ENCODE peak calls at places on chromosomes 2 and 18, in eight cellular contexts. K is spleen, G is right lobe of liver, I is stomach, J is cardiac muscle cell, W is right cardiac atrium, H is tibial artery, B is upper lobe of right lung. M is an unnamed sample.

GRCh38 chr2:120299561-120299960 is 46.4 kb upstream of the INHBB start:
- DNase-seq in W (no peak), H (no peak), I (no peak), B (no peak), K (no peak), G (no peak), J (no peak), M (no peak)

GRCh38 chr2:14866953-14867352 is 234.4 kb downstream of the LRATD1 start:
- DNase-seq in K (no peak), W (no peak), J (no peak), B (no peak), H (no peak), I (no peak), G (no peak), M (no peak)

GRCh38 chr2:232523682-232524597 is 2.0 kb upstream of the CHRND start:
- DNase-seq in I (peak; percentile 32), H (no peak), J (peak; percentile 44), B (no peak), W (peak; percentile 37), K (no peak), G (no peak), M (no peak)

GRCh38 chr2:175844169-175844568 is 157.9 kb downstream of the LNPK start:
- DNase-seq in W (no peak), I (no peak), G (no peak), J (peak; percentile 7), K (no peak), H (no peak), B (no peak), M (no peak)

GRCh38 chr18:60277855-60278480 is 94.6 kb downstream of the MC4R start:
- DNase-seq in W (no peak), G (no peak), J (peak; percentile 21), K (no peak), B (no peak), H (no peak), I (no peak), M (no peak)

GRCh38 chr18:35024965-35025364 is 16.2 kb upstream of the MAPRE2 start:
- DNase-seq in B (no peak), G (peak; percentile 85), I (peak; percentile 81), H (peak; percentile 90), J (peak; percentile 92), W (peak; percentile 73), K (no peak), M (no peak)

GRCh38 chr2:133489641-133490411 is 78.4 kb downstream of the NCKAP5 start:
- DNase-seq in K (no peak), G (peak; percentile 84), W (peak; percentile 63), I (no peak), B (no peak), H (peak; percentile 68), J (peak; percentile 66), M (no peak)

GRCh38 chr2:113089907-113090306 is 22.1 kb downstream of the IL1F10 start:
- DNase-seq in J (no peak), G (no peak), K (no peak), B (no peak), I (no peak), H (no peak), W (no peak), M (no peak)

GRCh38 chr2:159753797-159754196 is 41.5 kb downstream of the MARCHF7 start:
- DNase-seq in H (no peak), I (no peak), G (no peak), W (no peak), J (no peak), K (no peak), B (no peak), M (no peak)

GRCh38 chr2:223560704-223561435 is 41.3 kb downstream of the SCG2 start:
- DNase-seq in B (peak; percentile 62), G (no peak), I (no peak), K (no peak), W (no peak), H (no peak), J (no peak), M (no peak)

GRCh38 chr2:189830510-189830909 is 46.3 kb downstream of the PMS1 start:
- DNase-seq in J (no peak), W (no peak), B (no peak), H (no peak), G (no peak), I (no peak), K (no peak), M (no peak)

GRCh38 chr2:177114712-177115111 is 97.9 kb upstream of the HNRNPA3 start:
- DNase-seq in K (no peak), J (no peak), G (no peak), W (no peak), B (no peak), I (no peak), H (no peak), M (no peak)

GRCh38 chr2:143428700-143429099 is 299.5 kb downstream of the ARHGAP15 start:
- DNase-seq in G (no peak), I (no peak), J (no peak), K (no peak), H (no peak), B (no peak), W (no peak), M (no peak)

GRCh38 chr2:152646264-152646663 is 71.0 kb downstream of the PRPF40A start:
- DNase-seq in B (no peak), H (no peak), K (no peak), G (no peak), J (no peak), W (no peak), I (no peak), M (no peak)

GRCh38 chr18:29184654-29185053 is 1007.7 kb upstream of the CDH2 start:
- DNase-seq in G (no peak), B (no peak), H (no peak), K (no peak), W (no peak), I (no peak), J (peak; percentile 17), M (no peak)

DNA sequence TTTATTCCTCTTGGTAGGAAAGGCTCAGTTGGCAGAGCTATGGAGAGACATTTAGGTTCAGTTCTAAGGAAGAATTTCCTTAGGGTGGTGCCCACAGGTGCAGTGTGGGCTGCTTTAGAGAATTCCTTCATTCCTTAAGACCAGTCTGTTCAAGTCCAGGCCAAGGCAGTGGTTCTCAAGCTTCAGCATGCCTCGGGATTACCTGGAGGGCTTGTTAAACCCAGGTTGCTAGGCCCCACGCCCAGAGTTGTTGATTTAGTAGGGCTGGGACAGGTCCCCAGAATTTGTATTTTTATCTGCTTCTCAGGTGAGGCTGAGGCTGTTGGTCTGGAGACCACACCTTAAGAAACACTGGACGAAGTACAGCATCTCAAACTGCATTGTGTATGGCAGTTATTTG is 68.9 kb downstream of the CERS6 start:
- DNase-seq in I (no peak), J (no peak), B (no peak), W (no peak), K (no peak), H (no peak), G (no peak), M (no peak)
- H3K27ac ChIP-seq in I (no peak overlapping the region), J (no peak overlapping the region), B (no peak overlapping the region), W (peak overlapping the region; percentile 90), K (no peak overlapping the region), H (no peak overlapping the region), G (no peak overlapping the region), M (no peak overlapping the region)

GRCh38 chr2:164784376-164784775 is 57.2 kb downstream of the COBLL1 start:
- DNase-seq in J (peak; percentile 82), B (no peak), G (no peak), K (no peak), W (no peak), I (no peak), H (no peak), M (no peak)
- H3K27ac ChIP-seq in J (no peak overlapping the region), B (peak overlapping the region; percentile 17), G (no peak overlapping the region), K (no peak overlapping the region), W (no peak overlapping the region), I (peak overlapping the region; percentile 49), H (peak overlapping the region; percentile 81), M (no peak overlapping the region)

GRCh38 chr2:216849987-216850386 is 9.9 kb downstream of the TNP1 start:
- DNase-seq in H (no peak), K (no peak), W (peak; percentile 78), G (no peak), J (peak; percentile 8), I (peak; percentile 82), B (no peak), M (no peak)

GRCh38 chr2:216845426-216845825 is 14.4 kb downstream of the TNP1 start:
- DNase-seq in B (no peak), G (no peak), W (no peak), J (no peak), H (no peak), K (no peak), I (no peak), M (no peak)

GRCh38 chr2:216855614-216856013 is 4.2 kb downstream of the TNP1 start:
- DNase-seq in I (no peak), J (no peak), H (no peak), K (no peak), W (no peak), G (no peak), B (no peak), M (no peak)

GRCh38 chr2:216855079-216855478 is 4.8 kb downstream of the TNP1 start:
- DNase-seq in K (no peak), I (no peak), J (no peak), G (no peak), H (no peak), B (no peak), W (no peak), M (no peak)

DNA sequence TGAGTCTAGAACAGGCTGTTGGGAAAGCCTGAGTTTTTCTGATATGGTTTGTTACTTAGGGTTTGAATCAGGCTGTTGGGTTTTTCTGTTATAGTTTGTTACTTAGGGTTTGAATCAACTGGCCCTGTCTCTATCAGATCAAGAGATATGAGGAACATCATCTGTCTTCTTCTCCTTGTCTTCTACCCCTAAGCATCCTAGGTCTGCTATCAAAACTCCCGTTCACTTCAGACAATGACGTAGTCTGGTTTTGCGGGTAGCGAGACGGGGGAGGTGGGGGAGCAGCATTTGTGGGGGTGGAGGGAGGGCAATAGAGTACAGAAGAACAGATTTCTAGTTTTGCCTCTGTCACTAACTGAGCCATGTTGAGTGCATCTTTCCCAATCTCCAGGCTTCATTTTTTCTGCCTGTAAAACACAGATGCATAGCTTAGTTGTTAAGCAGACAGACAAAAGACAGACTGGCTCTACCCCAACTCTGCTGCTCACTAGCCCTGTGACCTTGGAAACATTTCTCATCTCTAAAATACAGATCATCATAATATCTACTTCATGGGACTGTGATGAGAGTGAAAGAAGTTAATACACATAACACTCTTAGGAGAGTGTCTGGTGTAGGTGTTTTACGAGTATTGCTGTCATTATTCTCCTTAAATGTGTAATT is 9.1 kb downstream of the TNP1 start:
- DNase-seq in W (no peak), B (no peak), J (no peak), H (no peak), K (no peak), G (no peak), I (no peak), M (no peak)
- H3K27ac ChIP-seq in W (no peak overlapping the region), B (no peak overlapping the region), J (no peak overlapping the region), H (no peak overlapping the region), K (no peak overlapping the region), G (no peak overlapping the region), I (no peak overlapping the region), M (no peak overlapping the region)

DNA sequence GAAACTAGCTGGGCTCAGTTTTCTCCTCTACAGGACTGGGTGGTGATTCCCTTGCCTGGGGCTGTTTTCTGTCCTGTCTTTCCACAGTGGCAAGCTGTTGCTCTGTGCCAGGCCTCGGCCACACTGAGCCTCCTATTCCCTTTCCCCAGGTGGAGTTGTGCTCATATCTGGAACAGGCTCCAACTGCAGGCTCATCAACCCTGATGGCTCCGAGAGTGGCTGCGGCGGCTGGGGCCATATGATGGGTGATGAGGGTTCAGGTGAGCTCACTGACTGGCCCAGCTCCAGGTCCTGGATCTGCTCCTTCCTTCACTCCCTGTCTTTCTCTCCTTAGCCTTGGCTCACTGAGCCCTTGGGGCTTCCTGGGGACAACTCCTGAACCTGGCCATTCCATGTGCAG is 4.0 kb downstream of the NAGK start:
- DNase-seq in B (no peak), W (no peak), G (no peak), K (peak; percentile 85), H (no peak), I (no peak), J (no peak), M (no peak)
- H3K27ac ChIP-seq in B (peak overlapping the region; percentile 37), W (no peak overlapping the region), G (no peak overlapping the region), K (peak overlapping the region; percentile 99), H (no peak overlapping the region), I (peak overlapping the region; percentile 71), J (no peak overlapping the region), M (no peak overlapping the region)

M was measured in iPS DF 6.9.